ENCODE peak calls at places on chromosomes 6 and 20, in eight cellular contexts. J is EL; F is BJ; S is AG09319; B is HTR-8/SVneo; C is GM12864; N is activated naive CD4-positive, alpha-beta T cell; G is CD4-positive, CD25-positive, alpha-beta regulatory T cell. K is an unnamed sample.
A peak's percentile ranks its signal among the peaks of the same experiment; 100 is the strongest.

GRCh38 chr20:3080939-3081388 is 3.6 kb downstream of the AVP start:
- DNase-seq in J (peak; percentile 70), F (no peak), S (peak; percentile 25), B (peak; percentile 79), C (no peak), N (no peak), G (no peak), K (no peak)

GRCh38 chr20:48242623-48243022 is 457.3 kb upstream of the SULF2 start:
- DNase-seq in J (no peak), F (no peak), S (no peak), B (no peak), C (no peak), N (no peak), G (no peak), K (no peak)

GRCh38 chr6:100724696-100725095 is 156.4 kb downstream of the ASCC3 start:
- DNase-seq in J (no peak), F (no peak), S (no peak), B (no peak), C (no peak), N (no peak), G (no peak), K (no peak)

GRCh38 chr6:157155838-157156237 is 167.5 kb downstream of the TMEM242 start:
- DNase-seq in J (no peak), F (no peak), S (no peak), B (no peak), C (no peak), N (no peak), G (no peak), K (no peak)

GRCh38 chr20:50813101-50813643 is 18.3 kb downstream of the BCAS4 start:
- DNase-seq in J (no peak), F (no peak), S (no peak), B (no peak), C (no peak), N (no peak), G (no peak), K (no peak)

GRCh38 chr6:121522265-121522664 is 86.8 kb downstream of the GJA1 start:
- DNase-seq in J (peak; percentile 96), F (peak; percentile 83), S (peak; percentile 46), B (peak; percentile 44), C (no peak), N (no peak), G (no peak), K (peak; percentile 95)

GRCh38 chr6:148524509-148524908 is 181.9 kb downstream of the SASH1 start:
- DNase-seq in J (peak; percentile 87), F (no peak), S (peak; percentile 71), B (no peak), C (no peak), N (no peak), G (no peak), K (no peak)

GRCh38 chr6:37480951-37481597 is 18.6 kb downstream of the CCDC167 start:
- DNase-seq in J (no peak), F (no peak), S (no peak), B (no peak), C (no peak), N (no peak), G (no peak), K (no peak)

GRCh38 chr6:51968265-51968664 is 119.1 kb downstream of the PKHD1 start:
- DNase-seq in J (no peak), F (no peak), S (no peak), B (no peak), C (no peak), N (no peak), G (no peak), K (no peak)

GRCh38 chr6:51511081-51511480 is 576.3 kb downstream of the PKHD1 start:
- DNase-seq in J (no peak), F (no peak), S (no peak), B (no peak), C (no peak), N (no peak), G (no peak), K (no peak)

GRCh38 chr6:33960345-33961313 is 156.8 kb upstream of the MLN start:
- DNase-seq in J (no peak), F (no peak), S (no peak), B (no peak), C (no peak), N (no peak), G (no peak), K (no peak)

GRCh38 chr6:137115653-137116052 is 57.8 kb downstream of the IL22RA2 start:
- DNase-seq in J (no peak), F (no peak), S (no peak), B (no peak), C (no peak), N (no peak), G (no peak), K (no peak)

K was measured in non-pigmented ciliary epithelial cell.